ENCODE peak calls at places on chromosomes 16 and 17, in nine cellular contexts. S, L, Q, W, Y, O, H, M and N are unnamed samples.

GRCh38 chr17:55492951-55493350 is 18.3 kb downstream of the SMIM36 start:
- DNase-seq in S (no peak), L (no peak), Q (no peak), W (no peak), Y (no peak), O (no peak), H (no peak), M (no peak), N (no peak)

GRCh38 chr17:41352597-41353366 is 2.2 kb upstream of the KRT33A start:
- DNase-seq in S (no peak), L (no peak), Q (no peak), W (no peak), Y (no peak), O (no peak), H (no peak), M (no peak), N (no peak)

GRCh38 chr16:49936791-49937190 is 80.9 kb upstream of the ZNF423 start:
- DNase-seq in S (no peak), L (no peak), Q (no peak), W (no peak), Y (no peak), O (no peak), H (no peak), M (no peak), N (peak)

GRCh38 chr17:58200024-58200633 is 7.6 kb downstream of the EPX start:
- DNase-seq in S (peak), L (no peak), Q (peak), W (no peak), Y (peak), O (no peak), H (peak), M (peak), N (peak)

GRCh38 chr17:64491034-64491860 is 5.6 kb downstream of the POLG2 start:
- DNase-seq in S (no peak), L (no peak), Q (no peak), W (no peak), Y (peak), O (no peak), H (no peak), M (no peak), N (peak)

GRCh38 chr16:55444754-55445485 is 34.1 kb upstream of the MMP2 start:
- DNase-seq in S (no peak), L (no peak), Q (peak), W (no peak), Y (peak), O (peak), H (peak), M (no peak), N (peak)

GRCh38 chr17:142102-142661 is 4.8 kb downstream of the SCGB1C2 start:
- DNase-seq in S (no peak), L (no peak), Q (no peak), W (no peak), Y (peak), O (peak), H (no peak), M (no peak), N (no peak)

GRCh38 chr16:27813591-27813990 is 249.9 kb downstream of the GSG1L start:
- DNase-seq in S (no peak), L (no peak), Q (no peak), W (no peak), Y (no peak), O (no peak), H (no peak), M (no peak), N (no peak)

GRCh38 chr17:3738562-3739295 is 15.0 kb downstream of the HASPIN start:
- DNase-seq in S (no peak), L (no peak), Q (no peak), W (no peak), Y (no peak), O (peak), H (peak), M (no peak), N (no peak)

GRCh38 chr17:75913537-75914210 is 9.0 kb upstream of the MRPL38 start:
- DNase-seq in S (no peak), L (no peak), Q (no peak), W (no peak), Y (no peak), O (no peak), H (no peak), M (no peak), N (no peak)

GRCh38 chr16:59880626-59881025 is 1146.5 kb upstream of the GOT2 start:
- DNase-seq in S (no peak), L (no peak), Q (no peak), W (no peak), Y (no peak), O (no peak), H (no peak), M (no peak), N (no peak)

GRCh38 chr16:143047-143446 is 4.6 kb upstream of the NPRL3 start:
- DNase-seq in S (peak), L (no peak), Q (no peak), W (no peak), Y (no peak), O (no peak), H (no peak), M (no peak), N (no peak)

GRCh38 chr16:8600144-8600856 is 10.0 kb upstream of the TMEM114 start:
- DNase-seq in S (no peak), L (no peak), Q (no peak), W (no peak), Y (no peak), O (no peak), H (no peak), M (no peak), N (no peak)

GRCh38 chr17:43543771-43544575 is 2.2 kb downstream of the ETV4 start:
- DNase-seq in S (peak), L (no peak), Q (no peak), W (no peak), Y (no peak), O (no peak), H (no peak), M (no peak), N (no peak)

GRCh38 chr17:71959129-71959528 is 161.7 kb upstream of the SOX9 start:
- DNase-seq in S (no peak), L (no peak), Q (no peak), W (no peak), Y (no peak), O (no peak), H (no peak), M (no peak), N (no peak)

GRCh38 chr16:56332464-56333079 is 92.8 kb downstream of the AMFR start:
- DNase-seq in S (peak), L (no peak), Q (peak), W (peak), Y (peak), O (peak), H (peak), M (no peak), N (no peak)

GRCh38 chr16:1361685-1362360 is 10.1 kb downstream of the GNPTG start:
- DNase-seq in S (no peak), L (no peak), Q (no peak), W (no peak), Y (no peak), O (no peak), H (no peak), M (no peak), N (no peak)

GRCh38 chr16:3465301-3465700 is 21.8 kb downstream of the NAA60 start:
- DNase-seq in S (no peak), L (no peak), Q (no peak), W (no peak), Y (no peak), O (no peak), H (no peak), M (no peak), N (no peak)

GRCh38 chr16:25413962-25414361 is 156.3 kb upstream of the ZKSCAN2 start:
- DNase-seq in S (no peak), L (no peak), Q (no peak), W (no peak), Y (no peak), O (no peak), H (no peak), M (no peak), N (no peak)

GRCh38 chr16:3266873-3267537 is 10.6 kb upstream of the MEFV start:
- DNase-seq in S (no peak), L (no peak), Q (no peak), W (no peak), Y (peak), O (no peak), H (peak), M (no peak), N (no peak)

GRCh38 chr16:6032438-6032837 is 934.8 kb upstream of the EEF2KMT start:
- DNase-seq in S (no peak), L (no peak), Q (no peak), W (no peak), Y (no peak), O (no peak), H (no peak), M (no peak), N (no peak)

GRCh38 chr16:57669476-57670162 is 1.5 kb downstream of the ADGRG3 start:
- DNase-seq in S (no peak), L (no peak), Q (peak), W (no peak), Y (no peak), O (no peak), H (no peak), M (no peak), N (no peak)

GRCh38 chr16:65739518-65739917 is 617.7 kb upstream of the CDH11 start:
- DNase-seq in S (no peak), L (no peak), Q (no peak), W (no peak), Y (no peak), O (no peak), H (no peak), M (no peak), N (no peak)

GRCh38 chr16:48497129-48497528 is 111.9 kb upstream of the SIAH1 start:
- DNase-seq in S (no peak), L (peak), Q (no peak), W (no peak), Y (no peak), O (no peak), H (no peak), M (no peak), N (no peak)

GRCh38 chr16:48497932-48498760 is 111.8 kb downstream of the N4BP1 start:
- DNase-seq in S (no peak), L (peak), Q (no peak), W (no peak), Y (no peak), O (no peak), H (no peak), M (no peak), N (no peak)

GRCh38 chr16:48496571-48497095 is 111.4 kb upstream of the SIAH1 start:
- DNase-seq in S (no peak), L (peak), Q (no peak), W (no peak), Y (no peak), O (no peak), H (no peak), M (no peak), N (no peak)

GRCh38 chr16:48494742-48495141 is 109.5 kb upstream of the SIAH1 start:
- DNase-seq in S (no peak), L (no peak), Q (no peak), W (no peak), Y (no peak), O (no peak), H (no peak), M (no peak), N (no peak)

DNA sequence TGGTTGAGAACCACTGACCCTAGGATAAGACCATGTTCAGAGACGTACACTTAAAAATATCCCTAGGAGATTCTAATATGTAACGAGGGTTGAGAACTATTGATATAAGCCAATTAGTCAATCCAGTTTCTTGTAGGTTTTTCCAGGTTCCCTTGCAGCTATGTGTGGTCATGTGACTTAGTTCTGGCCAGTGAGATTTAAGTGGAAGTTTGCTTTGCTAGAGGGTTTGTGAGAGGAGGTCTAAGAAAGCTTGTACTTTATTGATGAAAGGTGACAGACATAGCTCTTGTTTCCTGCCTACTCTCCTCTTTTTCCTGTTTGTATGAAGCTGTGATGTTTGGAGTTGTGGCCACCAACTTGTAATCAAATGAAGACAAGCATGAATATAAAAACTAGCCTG is 110.1 kb upstream of the SIAH1 start:
- DNase-seq in S (no peak), L (peak), Q (no peak), W (no peak), Y (no peak), O (no peak), H (no peak), M (no peak), N (no peak)
- H3K27ac ChIP-seq in S (no peak), L (no peak), Q (no peak), W (no peak), Y (no peak), O (no peak), H (no peak), M (no peak), N (no peak)

DNA sequence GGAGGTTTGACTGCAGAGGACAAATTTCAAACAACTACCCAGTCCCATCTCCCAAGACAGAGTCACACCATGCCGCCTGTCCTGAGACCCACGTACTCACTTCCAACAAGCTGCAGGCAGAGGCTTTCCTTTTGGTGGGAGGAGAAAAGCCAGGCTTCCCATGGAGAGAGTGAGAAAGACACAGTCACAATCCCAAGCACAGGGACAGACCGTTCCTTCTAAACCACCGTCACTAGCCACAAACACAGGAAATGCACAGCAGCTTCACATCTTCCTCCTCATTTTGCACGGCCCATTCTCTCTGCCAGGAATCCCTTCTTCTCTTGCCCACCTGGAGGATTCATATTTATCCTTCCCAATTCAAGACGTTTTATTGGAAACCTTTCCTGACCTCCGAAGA is 87.8 kb downstream of the XYLT1 start:
- DNase-seq in S (no peak), L (no peak), Q (no peak), W (no peak), Y (no peak), O (no peak), H (no peak), M (no peak), N (no peak)
- TF ChIP-seq POLR2A in S (no peak), L (no peak), Q (no peak), W (no peak), Y (no peak), O (peak), H (no peak), M (no peak), N (no peak)

GRCh38 chr17:21545051-21545450 is 147.3 kb upstream of the KCNJ18 start:
- DNase-seq in S (no peak), L (no peak), Q (no peak), W (no peak), Y (no peak), O (no peak), H (no peak), M (no peak), N (no peak)
- H3K27ac ChIP-seq in S (no peak), L (no peak), Q (no peak), W (no peak), Y (no peak), O (no peak), H (no peak), M (no peak), N (no peak)

GRCh38 chr17:50146927-50147640 is 3.4 kb downstream of the PPP1R9B start:
- DNase-seq in S (no peak), L (no peak), Q (no peak), W (no peak), Y (no peak), O (no peak), H (no peak), M (no peak), N (no peak)
- TF ChIP-seq POLR2A in S (no peak), L (no peak), Q (no peak), W (no peak), Y (no peak), O (no peak), H (no peak), M (no peak), N (no peak)

DNA sequence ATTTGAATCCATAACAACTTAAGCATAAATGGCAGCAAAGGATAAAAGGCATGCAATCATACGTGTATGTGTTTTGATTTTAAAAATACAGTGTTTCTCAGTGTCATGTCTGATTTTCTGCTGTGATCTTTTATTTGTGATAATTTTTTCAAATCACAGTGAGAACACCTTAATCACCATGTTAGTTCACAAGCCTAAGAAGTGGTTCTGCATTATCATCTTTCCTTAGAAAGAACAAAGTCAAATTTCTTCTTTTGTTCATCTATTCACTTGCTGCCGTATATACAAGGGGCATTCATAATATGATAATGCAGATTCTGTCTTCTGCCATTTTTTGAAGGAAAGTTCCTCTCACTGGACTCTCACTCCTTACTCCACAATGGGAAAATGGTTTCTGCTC is 33.3 kb upstream of the ABCA9 start:
- DNase-seq in S (no peak), L (no peak), Q (no peak), W (no peak), Y (peak), O (no peak), H (no peak), M (no peak), N (no peak)
- H3K27ac ChIP-seq in S (peak), L (no peak), Q (no peak), W (no peak), Y (no peak), O (no peak), H (no peak), M (no peak), N (no peak)

GRCh38 chr17:31095239-31096105 is 695 bp downstream of the NF1 start:
- DNase-seq in S (peak), L (no peak), Q (peak), W (no peak), Y (peak), O (peak), H (peak), M (peak), N (peak)
- TF ChIP-seq POLR2A in S (no peak), L (no peak), Q (no peak), W (no peak), Y (no peak), O (no peak), H (no peak), M (peak), N (no peak)

GRCh38 chr17:9991351-9991750 is 86.3 kb upstream of the RCVRN start:
- DNase-seq in S (no peak), L (no peak), Q (no peak), W (no peak), Y (no peak), O (no peak), H (no peak), M (no peak), N (no peak)

GRCh38 chr17:9985622-9986021 is 80.6 kb upstream of the RCVRN start:
- DNase-seq in S (no peak), L (no peak), Q (no peak), W (no peak), Y (no peak), O (no peak), H (no peak), M (no peak), N (no peak)

GRCh38 chr17:9986754-9987382 is 81.8 kb upstream of the RCVRN start:
- DNase-seq in S (no peak), L (no peak), Q (peak), W (no peak), Y (no peak), O (peak), H (no peak), M (no peak), N (no peak)

GRCh38 chr17:9984768-9985167 is 79.7 kb upstream of the RCVRN start:
- DNase-seq in S (no peak), L (no peak), Q (no peak), W (no peak), Y (no peak), O (no peak), H (no peak), M (no peak), N (no peak)

GRCh38 chr17:9987779-9988585 is 82.9 kb upstream of the RCVRN start:
- DNase-seq in S (peak), L (no peak), Q (peak), W (no peak), Y (no peak), O (no peak), H (peak), M (no peak), N (no peak)
- H3K27ac ChIP-seq in S (no peak), L (no peak), Q (peak), W (no peak), Y (no peak), O (no peak), H (no peak), M (no peak), N (no peak)

DNA sequence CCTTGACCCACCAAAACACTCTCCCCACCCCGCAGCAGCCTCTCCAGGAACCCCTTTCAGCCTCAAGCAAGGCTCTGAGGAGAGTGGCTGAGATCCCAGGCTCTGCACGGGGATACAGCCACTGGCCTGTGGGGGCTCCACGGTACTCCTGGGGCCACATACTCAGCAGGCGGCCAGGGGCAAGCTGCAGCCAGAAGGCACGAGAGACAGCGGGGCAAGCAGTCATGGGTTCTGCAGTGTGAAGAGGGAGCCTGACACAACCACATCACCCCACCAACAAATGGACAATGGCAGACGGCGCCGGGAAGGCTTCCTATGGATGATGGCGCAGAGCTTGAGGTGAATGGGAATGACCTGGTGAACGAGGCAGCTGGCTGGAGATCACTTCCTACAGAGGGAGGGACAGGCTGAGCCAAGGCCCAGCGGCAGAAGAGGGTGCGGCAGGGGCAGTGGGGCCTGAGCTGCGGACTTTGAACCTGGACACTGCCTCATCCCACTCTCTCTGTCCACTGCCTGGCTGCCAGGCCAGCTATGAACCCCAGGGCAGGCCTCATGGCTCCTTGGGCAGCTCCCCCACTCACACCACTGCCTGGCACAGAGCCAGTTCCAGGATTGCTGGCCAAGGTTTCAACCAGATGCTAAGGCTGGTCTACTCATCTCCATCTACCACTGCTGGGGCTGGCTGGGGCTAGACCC is 10.8 kb upstream of the BCAR1 start:
- DNase-seq in S (no peak), L (no peak), Q (peak), W (no peak), Y (peak), O (peak), H (peak), M (no peak), N (no peak)
- TF ChIP-seq POLR2A in S (no peak), L (no peak), Q (no peak), W (no peak), Y (peak), O (no peak), H (no peak), M (no peak), N (no peak)